ENCODE peak calls at places on chromosomes 4 and X, in eight cellular contexts. K is AG20443; A is neural crest cell; T is stimulated activated CD4-positive, alpha-beta T cell treated with anti-CD3 and anti-CD28 coated beads, Interleukin-15, amount 100 ng/mL, for 1 hour; S is ecto neural progenitor cell; Q is activated T-helper 1 cell treated with anti-CD3 and anti-CD28 coated beads, Interleukin-12 subunit alpha, Interleukin-12 subunit beta, Interleukin-2, Interleukin-4 antibody, amounts not matched to agents 30 ng/mL and 10 ng/mL and 1 ng/mL, durations not matched to agents 14 hours and 24 hours and 36 hours; F is stimulated activated CD8-positive, alpha-beta memory T cell treated with anti-CD3 and anti-CD28 coated beads, Interleukin-4, amount 100 ng/mL, for 4 hours; N is anterior cingulate cortex. J is an unnamed sample.

GRCh38 chr4:154464654-154465053 is 26.9 kb downstream of the DCHS2 start:
- DNase-seq in K (no peak), A (no peak), T (no peak), S (no peak), Q (no peak), F (no peak), N (no peak), J (no peak)

GRCh38 chr4:2141762-2142520 is 82.8 kb downstream of the NAT8L start:
- DNase-seq in K (no peak), A (peak), T (no peak), S (no peak), Q (no peak), F (no peak), N (peak), J (no peak)

GRCh38 chr4:87427518-87427868 is 5.1 kb downstream of the NUDT9 start:
- DNase-seq in K (no peak), A (no peak), T (no peak), S (no peak), Q (no peak), F (no peak), N (no peak), J (no peak)

GRCh38 chr4:143358923-143359694 is 22.4 kb downstream of the GAB1 start:
- DNase-seq in K (peak), A (no peak), T (no peak), S (no peak), Q (no peak), F (no peak), N (no peak), J (no peak)

GRCh38 chr4:158936238-158936637 is 166.6 kb upstream of the RAPGEF2 start:
- DNase-seq in K (peak), A (no peak), T (no peak), S (no peak), Q (no peak), F (no peak), N (no peak), J (no peak)

GRCh38 chr4:88705805-88706518 is 8.3 kb upstream of the NAP1L5 start:
- DNase-seq in K (peak), A (no peak), T (no peak), S (no peak), Q (no peak), F (no peak), N (no peak), J (no peak)

GRCh38 chrX:19630228-19630627 is 114.9 kb upstream of the MAP3K15 start:
- DNase-seq in K (no peak), A (no peak), T (no peak), S (no peak), Q (no peak), F (no peak), N (no peak), J (no peak)

GRCh38 chr4:7120341-7120740 is 52.5 kb upstream of the GRPEL1 start:
- DNase-seq in K (no peak), A (no peak), T (no peak), S (no peak), Q (no peak), F (no peak), N (no peak), J (no peak)

GRCh38 chrX:12872741-12873140 is 5.9 kb downstream of the TLR7 start:
- DNase-seq in K (no peak), A (no peak), T (no peak), S (no peak), Q (no peak), F (no peak), N (no peak), J (no peak)

GRCh38 chr4:153639556-153640475 is 44.3 kb upstream of the TLR2 start:
- DNase-seq in K (no peak), A (no peak), T (no peak), S (no peak), Q (no peak), F (no peak), N (no peak), J (no peak)

GRCh38 chr4:173990126-173990878 is 293.2 kb downstream of the FBXO8 start:
- DNase-seq in K (peak), A (no peak), T (no peak), S (no peak), Q (no peak), F (no peak), N (no peak), J (no peak)

GRCh38 chrX:125205918-125206665 is 113.6 kb upstream of the TEX13C start:
- DNase-seq in K (peak), A (peak), T (no peak), S (peak), Q (no peak), F (no peak), N (peak), J (no peak)

GRCh38 chr4:89177807-89178206 is 66.5 kb downstream of the TIGD2 start:
- DNase-seq in K (no peak), A (no peak), T (no peak), S (no peak), Q (no peak), F (no peak), N (no peak), J (no peak)

GRCh38 chr4:138334346-138335016 is 92.3 kb upstream of the SLC7A11 start:
- DNase-seq in K (no peak), A (no peak), T (no peak), S (no peak), Q (no peak), F (no peak), N (no peak), J (no peak)

GRCh38 chr4:88672987-88673386 is 24.6 kb downstream of the NAP1L5 start:
- DNase-seq in K (peak), A (peak), T (no peak), S (no peak), Q (no peak), F (no peak), N (no peak), J (no peak)

GRCh38 chrX:42466706-42467105 is 311.3 kb downstream of the PPP1R2C start:
- DNase-seq in K (no peak), A (no peak), T (no peak), S (no peak), Q (no peak), F (no peak), N (no peak), J (no peak)

GRCh38 chr4:145623831-145624230 is 4.6 kb downstream of the MMAA start:
- DNase-seq in K (peak), A (no peak), T (no peak), S (no peak), Q (no peak), F (no peak), N (no peak), J (no peak)

GRCh38 chr4:6027392-6027791 is 9.2 kb upstream of the C4orf50 start:
- DNase-seq in K (no peak), A (no peak), T (no peak), S (no peak), Q (no peak), F (no peak), N (no peak), J (no peak)

GRCh38 chr4:7872264-7872771 is 67.3 kb downstream of the AFAP1 start:
- DNase-seq in K (peak), A (no peak), T (no peak), S (no peak), Q (no peak), F (no peak), N (no peak), J (no peak)

GRCh38 chrX:56057325-56057724 is 174.8 kb upstream of the KLF8 start:
- DNase-seq in K (no peak), A (no peak), T (no peak), S (no peak), Q (no peak), F (no peak), N (no peak), J (no peak)

GRCh38 chr4:139658185-139658584 is 7.4 kb upstream of the MGST2 start:
- DNase-seq in K (no peak), A (no peak), T (no peak), S (no peak), Q (no peak), F (no peak), N (no peak), J (no peak)

GRCh38 chrX:134287356-134287755 is 50.4 kb downstream of the CCDC160 start:
- DNase-seq in K (no peak), A (no peak), T (no peak), S (no peak), Q (no peak), F (no peak), N (no peak), J (no peak)

GRCh38 chr4:1171306-1172227 is 816 bp downstream of the SPON2 start:
- DNase-seq in K (no peak), A (no peak), T (peak), S (peak), Q (peak), F (no peak), N (no peak), J (peak)

GRCh38 chr4:121221608-121222007 is 57.5 kb upstream of the TNIP3 start:
- DNase-seq in K (no peak), A (no peak), T (no peak), S (no peak), Q (no peak), F (no peak), N (no peak), J (no peak)

GRCh38 chr4:2248821-2249261 is 6.9 kb upstream of the HAUS3 start:
- DNase-seq in K (no peak), A (no peak), T (no peak), S (no peak), Q (peak), F (no peak), N (no peak), J (peak)

GRCh38 chrX:86051741-86052140 is 4.4 kb upstream of the CHM start:
- DNase-seq in K (no peak), A (no peak), T (no peak), S (no peak), Q (no peak), F (no peak), N (no peak), J (no peak)